ENCODE peak calls at places on chromosome 17, in six cellular contexts. One of them, this sample, is unnamed.

GRCh38 chr17:9350083-9350482 is 225.5 kb downstream of the STX8 start:
- DNase-seq in BE2C: no peak
- DNase-seq in type B pancreatic cell: no peak
- DNase-seq in cardiac fibroblast: peak; percentile 82
- DNase-seq in CD8-positive, alpha-beta T cell: no peak
- DNase-seq in hepatocyte: no peak
- DNase-seq in this sample: no peak

GRCh38 chr17:45428954-45429337 is 3.7 kb downstream of the ARHGAP27 start:
- DNase-seq in BE2C: no peak
- DNase-seq in type B pancreatic cell: no peak
- DNase-seq in cardiac fibroblast: no peak
- DNase-seq in CD8-positive, alpha-beta T cell: no peak
- DNase-seq in hepatocyte: no peak
- DNase-seq in this sample: no peak

GRCh38 chr17:1793447-1793806 is 31.6 kb downstream of the SERPINF1 start:
- DNase-seq in BE2C: peak; percentile 55
- DNase-seq in type B pancreatic cell: no peak
- DNase-seq in cardiac fibroblast: no peak
- DNase-seq in CD8-positive, alpha-beta T cell: no peak
- DNase-seq in hepatocyte: no peak
- DNase-seq in this sample: no peak

GRCh38 chr17:60390881-60391418 is 983 bp downstream of the USP32 start:
- DNase-seq in BE2C: peak; percentile 58
- DNase-seq in type B pancreatic cell: no peak
- DNase-seq in cardiac fibroblast: peak; percentile 70
- DNase-seq in CD8-positive, alpha-beta T cell: peak; percentile 21
- DNase-seq in hepatocyte: peak; percentile 49
- DNase-seq in this sample: peak; percentile 16

GRCh38 chr17:7435676-7436555 is 681 bp downstream of the TMEM102 start:
- DNase-seq in BE2C: no peak
- DNase-seq in type B pancreatic cell: no peak
- DNase-seq in cardiac fibroblast: no peak
- DNase-seq in CD8-positive, alpha-beta T cell: peak; percentile 50
- DNase-seq in hepatocyte: peak; percentile 64
- DNase-seq in this sample: peak; percentile 55

GRCh38 chr17:64386412-64387144 is 4.1 kb downstream of the PECAM1 start:
- DNase-seq in BE2C: no peak
- DNase-seq in type B pancreatic cell: no peak
- DNase-seq in cardiac fibroblast: peak; percentile 34
- DNase-seq in CD8-positive, alpha-beta T cell: no peak
- DNase-seq in hepatocyte: no peak
- DNase-seq in this sample: no peak

GRCh38 chr17:59425085-59425901 is 93.8 kb downstream of the YPEL2 start:
- DNase-seq in BE2C: peak; percentile 87
- DNase-seq in type B pancreatic cell: no peak
- DNase-seq in cardiac fibroblast: peak; percentile 86
- DNase-seq in CD8-positive, alpha-beta T cell: no peak
- DNase-seq in hepatocyte: peak; percentile 64
- DNase-seq in this sample: peak; percentile 25

GRCh38 chr17:45847747-45848146 is 3.1 kb downstream of the SPPL2C start:
- DNase-seq in BE2C: no peak
- DNase-seq in type B pancreatic cell: no peak
- DNase-seq in cardiac fibroblast: no peak
- DNase-seq in CD8-positive, alpha-beta T cell: no peak
- DNase-seq in hepatocyte: no peak
- DNase-seq in this sample: no peak

GRCh38 chr17:68658999-68659780 is 58.0 kb upstream of the FAM20A start:
- DNase-seq in BE2C: no peak
- DNase-seq in type B pancreatic cell: no peak
- DNase-seq in cardiac fibroblast: no peak
- DNase-seq in CD8-positive, alpha-beta T cell: no peak
- DNase-seq in hepatocyte: no peak
- DNase-seq in this sample: no peak

GRCh38 chr17:77258638-77259037 is 117.9 kb downstream of the SEC14L1 start:
- DNase-seq in BE2C: no peak
- DNase-seq in type B pancreatic cell: no peak
- DNase-seq in cardiac fibroblast: no peak
- DNase-seq in CD8-positive, alpha-beta T cell: no peak
- DNase-seq in hepatocyte: no peak
- DNase-seq in this sample: no peak

GRCh38 chr17:55601874-55602364 is 90.7 kb upstream of the SMIM36 start:
- DNase-seq in BE2C: peak; percentile 24
- DNase-seq in type B pancreatic cell: no peak
- DNase-seq in cardiac fibroblast: peak; percentile 77
- DNase-seq in CD8-positive, alpha-beta T cell: no peak
- DNase-seq in hepatocyte: peak; percentile 51
- DNase-seq in this sample: peak; percentile 19

GRCh38 chr17:69414408-69415274 is at the start of gene MAP2K6:
- DNase-seq in BE2C: peak; percentile 73
- DNase-seq in type B pancreatic cell: peak; percentile 77
- DNase-seq in cardiac fibroblast: peak; percentile 76
- DNase-seq in CD8-positive, alpha-beta T cell: peak; percentile 80
- DNase-seq in hepatocyte: peak; percentile 76
- DNase-seq in this sample: peak; percentile 76

GRCh38 chr17:38464251-38464722 is 36.0 kb downstream of the ARHGAP23 start:
- DNase-seq in BE2C: peak; percentile 73
- DNase-seq in type B pancreatic cell: no peak
- DNase-seq in cardiac fibroblast: peak; percentile 68
- DNase-seq in CD8-positive, alpha-beta T cell: no peak
- DNase-seq in hepatocyte: no peak
- DNase-seq in this sample: no peak

GRCh38 chr17:69061901-69062556 is 1.3 kb upstream of the ABCA9 start:
- DNase-seq in BE2C: no peak
- DNase-seq in type B pancreatic cell: no peak
- DNase-seq in cardiac fibroblast: no peak
- DNase-seq in CD8-positive, alpha-beta T cell: no peak
- DNase-seq in hepatocyte: no peak
- DNase-seq in this sample: no peak

GRCh38 chr17:2924211-2924610 is 128.0 kb downstream of the RAP1GAP2 start:
- DNase-seq in BE2C: peak; percentile 69
- DNase-seq in type B pancreatic cell: no peak
- DNase-seq in cardiac fibroblast: peak; percentile 40
- DNase-seq in CD8-positive, alpha-beta T cell: no peak
- DNase-seq in hepatocyte: peak; percentile 2
- DNase-seq in this sample: no peak

GRCh38 chr17:7292194-7292593 is 2.2 kb downstream of the YBX2 start:
- DNase-seq in BE2C: no peak
- DNase-seq in type B pancreatic cell: no peak
- DNase-seq in cardiac fibroblast: no peak
- DNase-seq in CD8-positive, alpha-beta T cell: no peak
- DNase-seq in hepatocyte: no peak
- DNase-seq in this sample: no peak

GRCh38 chr17:50129946-50130777 is at the start of gene SAMD14:
- DNase-seq in BE2C: no peak
- DNase-seq in type B pancreatic cell: no peak
- DNase-seq in cardiac fibroblast: no peak
- DNase-seq in CD8-positive, alpha-beta T cell: peak; percentile 51
- DNase-seq in hepatocyte: peak; percentile 61
- DNase-seq in this sample: peak; percentile 51

GRCh38 chr17:9098242-9098641 is 76.9 kb downstream of the NTN1 start:
- DNase-seq in BE2C: no peak
- DNase-seq in type B pancreatic cell: no peak
- DNase-seq in cardiac fibroblast: no peak
- DNase-seq in CD8-positive, alpha-beta T cell: no peak
- DNase-seq in hepatocyte: no peak
- DNase-seq in this sample: no peak

GRCh38 chr17:77211681-77212080 is 70.9 kb downstream of the SEC14L1 start:
- DNase-seq in BE2C: no peak
- DNase-seq in type B pancreatic cell: no peak
- DNase-seq in cardiac fibroblast: no peak
- DNase-seq in CD8-positive, alpha-beta T cell: no peak
- DNase-seq in hepatocyte: no peak
- DNase-seq in this sample: no peak

GRCh38 chr17:45018514-45019176 is 32.8 kb downstream of the DCAKD start:
- DNase-seq in BE2C: peak; percentile 69
- DNase-seq in type B pancreatic cell: no peak
- DNase-seq in cardiac fibroblast: no peak
- DNase-seq in CD8-positive, alpha-beta T cell: no peak
- DNase-seq in hepatocyte: peak; percentile 36
- DNase-seq in this sample: peak; percentile 39

GRCh38 chr17:19306160-19307111 is 56.1 kb downstream of the B9D1 start:
- DNase-seq in BE2C: no peak
- DNase-seq in type B pancreatic cell: no peak
- DNase-seq in cardiac fibroblast: no peak
- DNase-seq in CD8-positive, alpha-beta T cell: peak; percentile 23
- DNase-seq in hepatocyte: no peak
- DNase-seq in this sample: no peak

GRCh38 chr17:76089680-76090516 is 10.9 kb downstream of the ZACN start:
- DNase-seq in BE2C: peak; percentile 55
- DNase-seq in type B pancreatic cell: peak; percentile 64
- DNase-seq in cardiac fibroblast: no peak
- DNase-seq in CD8-positive, alpha-beta T cell: no peak
- DNase-seq in hepatocyte: no peak
- DNase-seq in this sample: no peak

GRCh38 chr17:66787914-66788313 is 47.0 kb upstream of the CACNG5 start:
- DNase-seq in BE2C: no peak
- DNase-seq in type B pancreatic cell: no peak
- DNase-seq in cardiac fibroblast: no peak
- DNase-seq in CD8-positive, alpha-beta T cell: no peak
- DNase-seq in hepatocyte: no peak
- DNase-seq in this sample: no peak

GRCh38 chr17:66791337-66791736 is 43.6 kb upstream of the CACNG5 start:
- DNase-seq in BE2C: no peak
- DNase-seq in type B pancreatic cell: no peak
- DNase-seq in cardiac fibroblast: no peak
- DNase-seq in CD8-positive, alpha-beta T cell: no peak
- DNase-seq in hepatocyte: no peak
- DNase-seq in this sample: no peak

GRCh38 chr17:66789961-66790421 is 44.9 kb upstream of the CACNG5 start:
- DNase-seq in BE2C: no peak
- DNase-seq in type B pancreatic cell: no peak
- DNase-seq in cardiac fibroblast: no peak
- DNase-seq in CD8-positive, alpha-beta T cell: no peak
- DNase-seq in hepatocyte: no peak
- DNase-seq in this sample: no peak

GRCh38 chr17:66789093-66789492 is 45.8 kb upstream of the CACNG5 start:
- DNase-seq in BE2C: no peak
- DNase-seq in type B pancreatic cell: no peak
- DNase-seq in cardiac fibroblast: no peak
- DNase-seq in CD8-positive, alpha-beta T cell: no peak
- DNase-seq in hepatocyte: no peak
- DNase-seq in this sample: no peak

DNA sequence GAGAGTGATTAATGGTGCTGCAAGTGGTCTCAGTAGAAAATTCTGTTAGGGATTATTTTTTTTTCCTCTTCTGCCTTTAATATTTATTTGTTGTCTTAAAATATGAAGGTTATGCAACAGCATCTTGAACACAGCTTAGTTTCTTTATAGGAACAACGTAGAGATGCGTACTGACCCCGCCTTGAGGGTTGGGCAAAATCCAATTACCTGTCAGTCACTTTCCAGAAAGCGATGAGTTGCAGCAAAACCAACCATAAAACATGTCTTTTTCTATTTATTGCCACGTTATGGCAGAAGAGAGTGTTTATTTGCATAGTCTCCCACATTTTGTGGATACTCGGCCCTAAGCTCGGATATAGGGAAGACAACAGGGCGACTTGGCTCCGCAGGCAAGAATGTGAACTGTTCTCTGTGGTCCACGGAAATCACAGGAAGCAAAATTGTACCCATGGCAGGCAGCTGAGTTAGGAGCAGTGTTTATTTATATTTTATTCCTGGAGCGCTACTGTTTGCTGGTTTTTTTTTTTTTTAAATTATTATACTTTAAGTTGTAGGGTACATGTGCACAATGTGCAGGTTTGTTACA is 44.3 kb upstream of the CACNG5 start:
- DNase-seq in BE2C: no peak
- DNase-seq in type B pancreatic cell: no peak
- DNase-seq in cardiac fibroblast: no peak
- DNase-seq in CD8-positive, alpha-beta T cell: no peak
- DNase-seq in hepatocyte: no peak
- DNase-seq in this sample: no peak
- TF ChIP-seq CTCF in BE2C: no peak
- TF ChIP-seq CTCF in type B pancreatic cell: peak; percentile 48
- TF ChIP-seq CTCF in cardiac fibroblast: no peak
- TF ChIP-seq CTCF in CD8-positive, alpha-beta T cell: no peak
- TF ChIP-seq CTCF in hepatocyte: no peak
- TF ChIP-seq CTCF in this sample: no peak

GRCh38 chr17:4032738-4033137 is 68.5 kb upstream of the ATP2A3 start:
- DNase-seq in BE2C: no peak
- DNase-seq in type B pancreatic cell: no peak
- DNase-seq in cardiac fibroblast: no peak
- DNase-seq in CD8-positive, alpha-beta T cell: no peak
- DNase-seq in hepatocyte: no peak
- DNase-seq in this sample: no peak
- TF ChIP-seq CTCF in BE2C: no peak
- TF ChIP-seq CTCF in type B pancreatic cell: no peak
- TF ChIP-seq CTCF in cardiac fibroblast: no peak
- TF ChIP-seq CTCF in CD8-positive, alpha-beta T cell: no peak
- TF ChIP-seq CTCF in hepatocyte: no peak
- TF ChIP-seq CTCF in this sample: no peak

DNA sequence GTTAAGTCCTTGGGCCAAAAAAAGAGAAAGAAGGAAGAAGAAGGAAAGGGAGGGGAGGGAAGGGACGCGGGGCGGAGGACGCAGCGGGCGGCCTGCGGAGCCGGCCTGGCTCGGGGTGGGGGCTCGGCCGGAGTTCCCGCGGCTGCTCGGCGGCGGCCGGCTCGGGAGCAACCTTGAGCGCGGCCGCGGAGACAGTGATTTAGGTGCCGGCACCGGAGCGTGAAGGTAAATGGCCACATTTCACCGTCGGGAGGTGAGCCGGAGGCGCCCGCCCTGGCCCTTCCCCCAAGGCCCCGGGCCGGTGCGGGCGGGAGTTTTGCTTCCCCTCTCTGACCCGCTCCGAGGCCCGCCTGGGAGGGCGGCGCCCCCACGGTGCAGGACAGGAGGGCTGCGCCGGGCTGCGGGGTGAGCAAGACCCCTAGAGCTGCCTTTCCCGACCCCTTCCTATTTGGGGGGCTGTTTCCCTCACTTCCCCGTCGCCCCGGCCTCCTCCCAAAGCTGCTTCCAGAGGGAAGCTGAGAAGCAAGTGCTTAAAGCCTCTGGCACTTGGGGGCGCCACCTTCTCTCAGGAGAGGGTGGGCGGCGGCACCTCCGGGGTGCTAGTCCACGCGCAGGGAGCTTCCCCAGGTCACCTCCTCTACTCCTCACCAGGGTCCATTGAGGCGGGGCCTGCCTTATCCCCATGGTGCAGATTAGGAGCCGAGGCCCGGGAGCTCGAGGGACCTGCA is 56.5 kb downstream of the MRM1 start:
- DNase-seq in BE2C: peak; percentile 53
- DNase-seq in type B pancreatic cell: no peak
- DNase-seq in cardiac fibroblast: peak; percentile 17
- DNase-seq in CD8-positive, alpha-beta T cell: peak; percentile 17
- DNase-seq in hepatocyte: peak; percentile 44
- DNase-seq in this sample: peak; percentile 84
- TF ChIP-seq CTCF in BE2C: peak; percentile 30
- TF ChIP-seq CTCF in type B pancreatic cell: peak; percentile 49
- TF ChIP-seq CTCF in cardiac fibroblast: peak; percentile 30
- TF ChIP-seq CTCF in CD8-positive, alpha-beta T cell: no peak
- TF ChIP-seq CTCF in hepatocyte: peak; percentile 35
- TF ChIP-seq CTCF in this sample: peak; percentile 15

DNA sequence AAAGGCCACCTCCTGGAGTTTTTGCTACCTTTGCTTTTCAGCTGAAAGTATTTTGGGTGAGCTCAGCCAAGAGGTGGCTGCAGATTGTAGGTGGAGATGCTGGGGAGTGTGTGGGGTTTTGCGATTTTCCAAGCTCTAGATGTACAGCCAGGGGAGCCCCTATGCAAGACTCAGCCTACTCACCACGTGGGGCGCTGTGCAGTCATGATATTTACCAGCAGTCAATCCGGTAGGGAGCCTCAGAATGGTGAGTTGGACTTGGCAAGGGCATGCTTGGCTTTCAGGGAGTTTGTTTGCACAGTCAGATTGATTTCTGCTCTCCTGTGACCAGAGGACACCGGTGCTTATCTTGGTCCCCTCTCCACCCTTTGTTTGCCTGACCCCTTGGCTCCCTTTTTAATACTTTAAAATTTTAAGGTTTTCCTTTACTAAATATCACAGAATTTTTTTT is 175.3 kb downstream of the UTP18 start:
- DNase-seq in BE2C: peak; percentile 87
- DNase-seq in type B pancreatic cell: no peak
- DNase-seq in cardiac fibroblast: peak; percentile 3
- DNase-seq in CD8-positive, alpha-beta T cell: no peak
- DNase-seq in hepatocyte: peak; percentile 84
- DNase-seq in this sample: peak; percentile 62
- TF ChIP-seq CTCF in BE2C: peak; percentile 90
- TF ChIP-seq CTCF in type B pancreatic cell: peak; percentile 75
- TF ChIP-seq CTCF in cardiac fibroblast: peak; percentile 25
- TF ChIP-seq CTCF in CD8-positive, alpha-beta T cell: no peak
- TF ChIP-seq CTCF in hepatocyte: peak; percentile 48
- TF ChIP-seq CTCF in this sample: peak; percentile 50